ENCODE peak calls at places on chromosomes 4 and X, in six cellular contexts. P is T-helper 2 cell treated with Interferon-gamma antibody and Interleukin-4, amounts not matched to agents 5 μg/mL and 100 μg/mL, for 36 hours; C is AG08395; K is activated CD8-positive, alpha-beta memory T cell treated with anti-CD3 and anti-CD28 coated beads, Interleukin-2, amount 50 U/mL, for 48 hours; Y is right atrium auricular region; U is NB4. J is an unnamed sample.

GRCh38 chr4:30840571-30840970 is 120.4 kb downstream of the PCDH7 start:
- DNase-seq in P (no peak), C (no peak), K (no peak), Y (no peak), U (no peak), J (no peak)

GRCh38 chr4:2812600-2812932 is 19.7 kb downstream of the SH3BP2 start:
- DNase-seq in P (no peak), C (no peak), K (no peak), Y (no peak), U (no peak), J (peak)

GRCh38 chr4:187184513-187184912 is 460.9 kb upstream of the FAT1 start:
- DNase-seq in P (no peak), C (no peak), K (no peak), Y (no peak), U (no peak), J (no peak)

GRCh38 chr4:47510506-47511143 is 25.6 kb downstream of the ATP10D start:
- DNase-seq in P (no peak), C (peak), K (no peak), Y (no peak), U (peak), J (no peak)

GRCh38 chr4:6819295-6819694 is 36.8 kb downstream of the KIAA0232 start:
- DNase-seq in P (no peak), C (no peak), K (no peak), Y (no peak), U (no peak), J (no peak)

GRCh38 chr4:5722328-5722727 is 11.3 kb downstream of the EVC start:
- DNase-seq in P (no peak), C (peak), K (no peak), Y (no peak), U (no peak), J (no peak)

GRCh38 chrX:69504626-69505612 is 793 bp downstream of the NALF2 start:
- DNase-seq in P (no peak), C (no peak), K (no peak), Y (no peak), U (no peak), J (no peak)

GRCh38 chrX:95662200-95662599 is 1022.4 kb upstream of the DIAPH2 start:
- DNase-seq in P (no peak), C (no peak), K (no peak), Y (no peak), U (no peak), J (no peak)

GRCh38 chrX:46381630-46382029 is 163.6 kb downstream of the ZNF674 start:
- DNase-seq in P (peak), C (peak), K (no peak), Y (no peak), U (peak), J (no peak)

GRCh38 chr4:31461425-31461824 is 741.3 kb downstream of the PCDH7 start:
- DNase-seq in P (no peak), C (peak), K (no peak), Y (no peak), U (no peak), J (no peak)

GRCh38 chrX:39577976-39578962 is 519.5 kb downstream of the BCOR start:
- DNase-seq in P (peak), C (no peak), K (peak), Y (peak), U (peak), J (peak)